ENCODE peak calls at places on chromosomes 3 and 15, in ten cellular contexts. R, D, K, E, O, H, G, U, A and C are unnamed samples.

GRCh38 chr3:162022931-162023330 is 526.3 kb downstream of the OTOL1 start:
- DNase-seq in E (no peak), G (no peak), R (no peak), O (no peak), K (no peak), U (no peak), D (no peak), H (no peak), A (no peak), C (no peak)

GRCh38 chr15:39918688-39919385 is 1.2 kb downstream of the GPR176 start:
- DNase-seq in D (no peak), A (no peak), R (no peak), G (peak; percentile 89), K (no peak), O (no peak), H (no peak), U (no peak), E (no peak), C (no peak)

GRCh38 chr3:73609655-73610054 is 15.1 kb downstream of the PDZRN3 start:
- DNase-seq in R (no peak), E (no peak), O (no peak), U (no peak), K (no peak), G (no peak), H (no peak), A (no peak), D (no peak), C (no peak)

GRCh38 chr3:157491136-157491535 is 12.1 kb downstream of the VEPH1 start:
- DNase-seq in A (no peak), K (no peak), U (no peak), H (no peak), D (no peak), E (no peak), G (no peak), O (no peak), R (no peak), C (no peak)

GRCh38 chr3:56864886-56865527 is 63.3 kb upstream of the ARHGEF3 start:
- DNase-seq in K (no peak), U (no peak), O (no peak), R (no peak), H (no peak), G (no peak), E (no peak), D (no peak), A (no peak), C (no peak)

GRCh38 chr15:52294881-52295420 is 653 bp downstream of the MYO5C start:
- DNase-seq in U (no peak), A (no peak), E (no peak), D (peak; percentile 21), O (no peak), G (no peak), K (no peak), R (peak; percentile 17), H (no peak), C (no peak)

GRCh38 chr3:133633439-133633838 is 28.3 kb downstream of the TOPBP1 start:
- DNase-seq in H (no peak), D (no peak), K (no peak), O (no peak), E (no peak), G (no peak), R (no peak), U (no peak), A (no peak), C (no peak)

GRCh38 chr3:32791833-32792232 is 26.0 kb upstream of the TRIM71 start:
- DNase-seq in G (no peak), O (no peak), R (no peak), K (no peak), H (no peak), E (no peak), U (no peak), A (no peak), D (no peak), C (no peak)

GRCh38 chr3:127152676-127153505 is 40.0 kb upstream of the PRR23E start:
- DNase-seq in A (no peak), D (no peak), H (no peak), K (no peak), G (no peak), E (no peak), R (no peak), O (no peak), U (no peak), C (no peak)

GRCh38 chr3:43855674-43856299 is 165.0 kb downstream of the ABHD5 start:
- DNase-seq in G (peak; percentile 56), R (peak; percentile 82), A (no peak), O (peak; percentile 42), E (no peak), U (no peak), D (peak; percentile 63), K (peak; percentile 9), H (peak; percentile 72), C (peak; percentile 27)